ENCODE peak calls at places on chromosome 5, in ten cellular contexts. T, F, D, J, L, B, O, K, C and W are unnamed samples.

GRCh38 chr5:19874811-19875210 is 113.2 kb downstream of the CDH18 start:
- DNase-seq in T (no peak), F (no peak), D (no peak), J (no peak), L (no peak), B (no peak), O (no peak), K (no peak), C (no peak), W (no peak)

GRCh38 chr5:91436241-91436640 is 53.1 kb upstream of the ARRDC3 start:
- DNase-seq in T (no peak), F (no peak), D (no peak), J (no peak), L (no peak), B (peak; percentile 57), O (no peak), K (no peak), C (no peak), W (no peak)

GRCh38 chr5:59795141-59795540 is 98.4 kb downstream of the PDE4D start:
- DNase-seq in T (no peak), F (no peak), D (no peak), J (no peak), L (no peak), B (no peak), O (no peak), K (no peak), C (no peak), W (no peak)

GRCh38 chr5:58804331-58804730 is 221.5 kb downstream of the RAB3C start:
- DNase-seq in T (no peak), F (no peak), D (no peak), J (no peak), L (no peak), B (no peak), O (no peak), K (no peak), C (no peak), W (peak; percentile 1)

GRCh38 chr5:39211773-39212172 is 7.6 kb downstream of the FYB1 start:
- DNase-seq in T (no peak), F (no peak), D (no peak), J (no peak), L (no peak), B (no peak), O (no peak), K (no peak), C (peak; percentile 33), W (no peak)

GRCh38 chr5:116361171-116361967 is 213.3 kb downstream of the SEMA6A start:
- DNase-seq in T (peak; percentile 44), F (peak; percentile 42), D (peak; percentile 76), J (no peak), L (no peak), B (no peak), O (peak; percentile 36), K (no peak), C (no peak), W (peak; percentile 50)

GRCh38 chr5:142830241-142831018 is 60.3 kb downstream of the ARHGAP26 start:
- DNase-seq in T (peak; percentile 49), F (no peak), D (no peak), J (no peak), L (no peak), B (no peak), O (peak; percentile 65), K (peak; percentile 44), C (no peak), W (peak; percentile 91)

GRCh38 chr5:60259730-60260129 is 366.2 kb upstream of the PDE4D start:
- DNase-seq in T (no peak), F (no peak), D (no peak), J (no peak), L (no peak), B (no peak), O (no peak), K (no peak), C (no peak), W (no peak)

DNA sequence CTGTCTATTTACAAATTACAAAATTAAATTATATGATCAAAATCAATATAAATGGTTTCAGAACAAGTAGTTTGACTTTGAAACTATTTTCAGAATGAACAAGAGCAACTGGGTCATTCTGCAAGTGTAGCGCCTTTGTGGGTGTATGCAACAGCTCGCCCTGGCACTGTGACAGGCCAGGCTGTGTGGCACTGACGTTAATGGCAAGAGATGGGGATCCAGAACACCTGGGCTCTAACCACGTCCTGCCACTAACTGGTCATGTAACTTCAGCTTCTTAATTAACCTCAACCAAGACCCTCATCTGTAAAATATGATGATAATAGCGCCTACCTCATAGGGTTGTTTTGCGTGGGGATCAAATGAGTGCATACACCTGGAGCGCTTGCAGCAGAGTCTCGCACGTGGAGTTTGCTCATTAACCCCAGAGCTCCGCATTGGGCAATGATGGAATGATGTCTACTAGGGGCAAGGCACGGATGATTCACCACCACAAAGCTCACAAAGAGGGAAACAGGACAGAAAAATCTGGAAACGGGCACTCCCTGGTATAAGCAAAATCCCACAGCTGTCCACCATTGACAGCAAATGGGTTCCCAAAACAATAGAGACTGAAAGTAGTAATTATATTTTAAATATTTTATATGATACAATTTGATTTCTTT is 639.4 kb downstream of the SEMA5A start:
- DNase-seq in T (no peak), F (no peak), D (no peak), J (no peak), L (peak; percentile 46), B (no peak), O (peak; percentile 23), K (peak; percentile 39), C (no peak), W (peak; percentile 73)
- TF ChIP-seq CTCF in T (no peak), F (no peak), D (no peak), J (no peak), L (no peak), B (no peak), O (no peak), K (no peak), C (no peak), W (no peak)

GRCh38 chr5:136103118-136103517 is 29.5 kb upstream of the SMAD5 start:
- DNase-seq in T (no peak), F (no peak), D (no peak), J (no peak), L (no peak), B (peak; percentile 3), O (no peak), K (no peak), C (no peak), W (no peak)

GRCh38 chr5:136109453-136109852 is 23.2 kb upstream of the SMAD5 start:
- DNase-seq in T (no peak), F (no peak), D (no peak), J (no peak), L (no peak), B (no peak), O (no peak), K (no peak), C (no peak), W (no peak)

GRCh38 chr5:136106351-136106750 is 26.3 kb upstream of the SMAD5 start:
- DNase-seq in T (no peak), F (no peak), D (no peak), J (no peak), L (no peak), B (no peak), O (no peak), K (no peak), C (no peak), W (no peak)

GRCh38 chr5:136104311-136104975 is 28.2 kb upstream of the SMAD5 start:
- DNase-seq in T (no peak), F (no peak), D (no peak), J (no peak), L (no peak), B (no peak), O (peak; percentile 23), K (no peak), C (no peak), W (peak; percentile 29)

GRCh38 chr5:136108131-136108739 is 24.4 kb upstream of the SMAD5 start:
- DNase-seq in T (no peak), F (no peak), D (peak; percentile 52), J (no peak), L (no peak), B (no peak), O (no peak), K (no peak), C (no peak), W (no peak)
- TF ChIP-seq CTCF in T (no peak), F (no peak), D (no peak), J (no peak), L (no peak), B (no peak), O (no peak), K (no peak), C (no peak), W (no peak)

GRCh38 chr5:77842247-77842646 is 66.1 kb upstream of the TBCA start:
- DNase-seq in T (peak; percentile 32), F (no peak), D (no peak), J (no peak), L (peak; percentile 42), B (no peak), O (peak; percentile 29), K (no peak), C (no peak), W (no peak)

GRCh38 chr5:77843570-77844407 is 67.7 kb upstream of the TBCA start:
- DNase-seq in T (no peak), F (no peak), D (peak; percentile 10), J (no peak), L (no peak), B (no peak), O (no peak), K (no peak), C (no peak), W (no peak)

GRCh38 chr5:77846422-77847128 is 70.4 kb upstream of the TBCA start:
- DNase-seq in T (no peak), F (peak; percentile 30), D (no peak), J (no peak), L (no peak), B (no peak), O (no peak), K (no peak), C (no peak), W (no peak)

GRCh38 chr5:77845273-77845646 is 69.1 kb upstream of the TBCA start:
- DNase-seq in T (no peak), F (no peak), D (no peak), J (no peak), L (no peak), B (no peak), O (no peak), K (no peak), C (no peak), W (no peak)

DNA sequence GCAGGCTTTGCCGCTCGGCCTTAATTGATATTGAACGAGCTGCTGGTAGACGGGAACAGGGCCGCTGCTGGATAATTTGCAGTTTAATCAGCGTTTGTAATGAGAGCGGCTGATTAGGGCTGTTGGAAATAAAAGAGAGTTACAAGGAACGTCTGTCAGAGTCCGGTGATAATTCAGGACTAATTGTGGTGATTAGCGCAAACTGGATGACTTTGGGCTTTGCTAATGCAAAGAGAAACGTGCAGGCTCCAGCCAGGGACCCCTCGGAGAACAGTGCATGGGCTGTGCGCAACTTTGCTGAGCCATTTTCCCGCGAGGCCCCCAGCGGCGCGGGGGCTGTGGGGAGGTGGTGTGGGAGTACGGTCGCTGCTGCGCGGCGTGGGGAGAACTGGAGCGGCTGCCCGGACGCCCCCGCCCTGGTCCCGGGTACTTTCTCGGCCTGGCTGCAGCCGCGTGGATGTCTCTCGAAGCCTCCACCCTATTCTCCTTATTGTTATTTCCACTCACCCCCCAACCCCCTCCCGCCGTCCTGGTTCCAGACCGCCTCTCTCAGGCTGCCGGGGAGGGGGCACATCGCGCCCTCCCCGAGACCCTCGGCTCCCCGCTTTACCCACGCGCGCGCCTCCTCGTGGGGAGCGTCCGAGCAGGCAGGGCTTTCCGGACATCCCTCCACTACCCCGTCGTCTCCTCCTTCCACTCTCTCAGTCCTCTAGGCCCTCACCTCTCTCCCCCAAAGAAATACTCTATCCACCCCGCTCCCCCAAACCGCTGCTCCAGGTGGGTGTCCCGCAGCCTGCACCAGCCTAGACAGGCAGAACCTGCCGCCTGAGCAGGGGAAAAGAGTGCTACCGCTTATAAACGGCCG is 68.5 kb upstream of the TBCA start:
- DNase-seq in T (no peak), F (no peak), D (no peak), J (no peak), L (no peak), B (no peak), O (no peak), K (no peak), C (no peak), W (peak; percentile 23)
- TF ChIP-seq CTCF in T (peak; percentile 18), F (no peak), D (no peak), J (no peak), L (peak; percentile 34), B (no peak), O (peak; percentile 18), K (peak; percentile 37), C (no peak), W (peak; percentile 50)

GRCh38 chr5:43041131-43041668 is 1.1 kb upstream of the ANXA2R start:
- DNase-seq in T (no peak), F (no peak), D (no peak), J (no peak), L (no peak), B (no peak), O (peak; percentile 89), K (no peak), C (peak; percentile 46), W (no peak)

GRCh38 chr5:43038523-43038989 is 1.6 kb downstream of the ANXA2R start:
- DNase-seq in T (no peak), F (no peak), D (no peak), J (no peak), L (no peak), B (no peak), O (peak; percentile 40), K (no peak), C (no peak), W (peak; percentile 80)

GRCh38 chr5:43039115-43039467 is 1.0 kb downstream of the ANXA2R start:
- DNase-seq in T (no peak), F (no peak), D (no peak), J (no peak), L (no peak), B (no peak), O (no peak), K (no peak), C (no peak), W (no peak)

GRCh38 chr5:43040287-43041098 is at the start of gene ANXA2R:
- DNase-seq in T (peak; percentile 97), F (peak; percentile 82), D (peak; percentile 86), J (no peak), L (peak; percentile 87), B (peak; percentile 82), O (peak; percentile 97), K (peak; percentile 91), C (peak; percentile 95), W (peak; percentile 98)

GRCh38 chr5:43039468-43040286 is 442 bp downstream of the ANXA2R start:
- DNase-seq in T (peak; percentile 91), F (peak; percentile 52), D (peak; percentile 43), J (no peak), L (no peak), B (peak; percentile 71), O (peak; percentile 92), K (no peak), C (peak; percentile 66), W (peak; percentile 86)
- TF ChIP-seq CTCF in T (no peak), F (peak; percentile 39), D (no peak), J (peak; percentile 64), L (peak; percentile 11), B (no peak), O (peak; percentile 11), K (peak; percentile 25), C (peak; percentile 23), W (peak; percentile 42)